ENCODE peak calls at places on chromosomes 16 and 17, in seven cellular contexts. K is right cardiac atrium, Q is colonic mucosa, D is T1000, N is cardiac fibroblast, B is DMS 273 treated with DMSO at 0.1 percent for 48 hours, Y is EL. A is an unnamed sample.

GRCh38 chr16:18839555-18839954 is 38.2 kb upstream of the ARL6IP1 start:
- DNase-seq in Y (no peak), D (no peak), Q (peak), N (no peak), B (no peak), K (no peak), A (no peak)

GRCh38 chr16:12972246-12972645 is 70.8 kb downstream of the SHISA9 start:
- DNase-seq in K (no peak), D (no peak), N (no peak), Q (no peak), B (no peak), Y (no peak), A (no peak)

GRCh38 chr16:30088832-30089624 is 2.7 kb downstream of the TBX6 start:
- DNase-seq in K (peak), Q (no peak), N (no peak), Y (no peak), D (no peak), B (no peak), A (no peak)

GRCh38 chr16:88584676-88585075 is 14.5 kb downstream of the ZC3H18 start:
- DNase-seq in N (no peak), Y (no peak), D (no peak), K (no peak), Q (no peak), B (no peak), A (no peak)

GRCh38 chr17:9974460-9975381 is 69.7 kb upstream of the RCVRN start:
- DNase-seq in Q (no peak), N (no peak), B (no peak), D (no peak), Y (no peak), K (no peak), A (no peak)

GRCh38 chr17:12592941-12593340 is 72.7 kb upstream of the MYOCD start:
- DNase-seq in B (no peak), Y (no peak), N (no peak), Q (no peak), D (no peak), K (no peak), A (no peak)

GRCh38 chr16:69334696-69335095 is 4.3 kb upstream of the PDF start:
- DNase-seq in Y (no peak), D (no peak), Q (no peak), K (no peak), N (no peak), B (no peak), A (no peak)

GRCh38 chr17:74543406-74543805 is 2.5 kb downstream of the CD300C start:
- DNase-seq in N (no peak), Y (no peak), Q (no peak), B (no peak), K (no peak), D (no peak), A (no peak)

GRCh38 chr16:67939507-67940435 is 3.1 kb upstream of the PSMB10 start:
- DNase-seq in Y (no peak), N (no peak), D (no peak), Q (peak), B (no peak), K (peak), A (no peak)